ENCODE peak calls at places on chromosome 20, in eight cellular contexts. One of them, this sample, is unnamed.

GRCh38 chr20:39117486-39117885 is 155.3 kb downstream of the DHX35 start:
- DNase-seq in NCI-H2029 treated with DMSO at 0.1 percent for 48 hours: peak; percentile 76
- DNase-seq in NCI-H1694 treated with DMSO at 0.1 percent for 48 hours: no peak
- DNase-seq in HCEC 1CT: peak; percentile 35
- DNase-seq in heart left ventricle: no peak
- DNase-seq in iris pigment epithelial cell: peak; percentile 63
- DNase-seq in NCI-H1105: peak; percentile 10
- DNase-seq in NCI-H1436: no peak
- DNase-seq in this sample: no peak

GRCh38 chr20:57392512-57393271 is 1.5 kb downstream of the RBM38 start:
- DNase-seq in heart left ventricle: peak; percentile 75
- DNase-seq in iris pigment epithelial cell: no peak
- DNase-seq in NCI-H2029 treated with DMSO at 0.1 percent for 48 hours: no peak
- DNase-seq in NCI-H1694 treated with DMSO at 0.1 percent for 48 hours: no peak
- DNase-seq in HCEC 1CT: no peak
- DNase-seq in NCI-H1436: no peak
- DNase-seq in NCI-H1105: no peak
- DNase-seq in this sample: no peak

GRCh38 chr20:45306431-45306982 is at the start of gene RBPJL:
- DNase-seq in NCI-H2029 treated with DMSO at 0.1 percent for 48 hours: no peak
- DNase-seq in heart left ventricle: no peak
- DNase-seq in NCI-H1105: no peak
- DNase-seq in NCI-H1694 treated with DMSO at 0.1 percent for 48 hours: no peak
- DNase-seq in iris pigment epithelial cell: no peak
- DNase-seq in HCEC 1CT: no peak
- DNase-seq in NCI-H1436: no peak
- DNase-seq in this sample: no peak

GRCh38 chr20:17431621-17432364 is 99.4 kb downstream of the BFSP1 start:
- DNase-seq in NCI-H1694 treated with DMSO at 0.1 percent for 48 hours: peak; percentile 28
- DNase-seq in HCEC 1CT: peak; percentile 20
- DNase-seq in NCI-H1105: peak; percentile 68
- DNase-seq in iris pigment epithelial cell: peak; percentile 33
- DNase-seq in NCI-H1436: peak; percentile 61
- DNase-seq in heart left ventricle: peak; percentile 30
- DNase-seq in NCI-H2029 treated with DMSO at 0.1 percent for 48 hours: peak; percentile 45
- DNase-seq in this sample: peak; percentile 20

GRCh38 chr20:21183722-21184121 is 57.8 kb downstream of the KIZ start:
- DNase-seq in NCI-H1436: no peak
- DNase-seq in iris pigment epithelial cell: no peak
- DNase-seq in NCI-H1694 treated with DMSO at 0.1 percent for 48 hours: no peak
- DNase-seq in NCI-H1105: no peak
- DNase-seq in heart left ventricle: no peak
- DNase-seq in NCI-H2029 treated with DMSO at 0.1 percent for 48 hours: no peak
- DNase-seq in HCEC 1CT: peak; percentile 60
- DNase-seq in this sample: no peak

GRCh38 chr20:56755201-56755600 is 126.1 kb downstream of the TFAP2C start:
- DNase-seq in NCI-H1436: no peak
- DNase-seq in HCEC 1CT: no peak
- DNase-seq in NCI-H1105: no peak
- DNase-seq in iris pigment epithelial cell: no peak
- DNase-seq in heart left ventricle: no peak
- DNase-seq in NCI-H2029 treated with DMSO at 0.1 percent for 48 hours: no peak
- DNase-seq in NCI-H1694 treated with DMSO at 0.1 percent for 48 hours: no peak
- DNase-seq in this sample: no peak

GRCh38 chr20:57838670-57839142 is 128.9 kb upstream of the PMEPA1 start:
- DNase-seq in NCI-H1105: peak; percentile 36
- DNase-seq in HCEC 1CT: no peak
- DNase-seq in NCI-H1694 treated with DMSO at 0.1 percent for 48 hours: peak; percentile 76
- DNase-seq in iris pigment epithelial cell: no peak
- DNase-seq in heart left ventricle: no peak
- DNase-seq in NCI-H1436: no peak
- DNase-seq in NCI-H2029 treated with DMSO at 0.1 percent for 48 hours: no peak
- DNase-seq in this sample: no peak

GRCh38 chr20:46206025-46206424 is 87.9 kb downstream of the CD40 start:
- DNase-seq in heart left ventricle: peak; percentile 46
- DNase-seq in NCI-H2029 treated with DMSO at 0.1 percent for 48 hours: no peak
- DNase-seq in HCEC 1CT: peak; percentile 78
- DNase-seq in iris pigment epithelial cell: peak; percentile 50
- DNase-seq in NCI-H1105: no peak
- DNase-seq in NCI-H1436: no peak
- DNase-seq in NCI-H1694 treated with DMSO at 0.1 percent for 48 hours: no peak
- DNase-seq in this sample: no peak

GRCh38 chr20:19301843-19302242 is 89.4 kb downstream of the SLC24A3 start:
- DNase-seq in iris pigment epithelial cell: no peak
- DNase-seq in NCI-H1694 treated with DMSO at 0.1 percent for 48 hours: no peak
- DNase-seq in NCI-H1105: no peak
- DNase-seq in HCEC 1CT: no peak
- DNase-seq in heart left ventricle: no peak
- DNase-seq in NCI-H1436: no peak
- DNase-seq in NCI-H2029 treated with DMSO at 0.1 percent for 48 hours: no peak
- DNase-seq in this sample: no peak

GRCh38 chr20:10626896-10627295 is 46.9 kb downstream of the JAG1 start:
- DNase-seq in iris pigment epithelial cell: no peak
- DNase-seq in NCI-H1694 treated with DMSO at 0.1 percent for 48 hours: no peak
- DNase-seq in NCI-H1105: no peak
- DNase-seq in heart left ventricle: no peak
- DNase-seq in NCI-H2029 treated with DMSO at 0.1 percent for 48 hours: no peak
- DNase-seq in HCEC 1CT: no peak
- DNase-seq in NCI-H1436: no peak
- DNase-seq in this sample: no peak

GRCh38 chr20:23048283-23049200 is 930 bp downstream of the THBD start:
- DNase-seq in NCI-H1436: no peak
- DNase-seq in iris pigment epithelial cell: peak; percentile 28
- DNase-seq in HCEC 1CT: no peak
- DNase-seq in heart left ventricle: peak; percentile 71
- DNase-seq in NCI-H2029 treated with DMSO at 0.1 percent for 48 hours: no peak
- DNase-seq in NCI-H1694 treated with DMSO at 0.1 percent for 48 hours: no peak
- DNase-seq in NCI-H1105: no peak
- DNase-seq in this sample: no peak

GRCh38 chr20:63873477-63873971 is 8.5 kb downstream of the TPD52L2 start:
- DNase-seq in heart left ventricle: peak; percentile 61
- DNase-seq in NCI-H1436: no peak
- DNase-seq in NCI-H2029 treated with DMSO at 0.1 percent for 48 hours: no peak
- DNase-seq in iris pigment epithelial cell: peak; percentile 94
- DNase-seq in NCI-H1105: no peak
- DNase-seq in HCEC 1CT: peak; percentile 93
- DNase-seq in NCI-H1694 treated with DMSO at 0.1 percent for 48 hours: no peak
- DNase-seq in this sample: peak; percentile 39

GRCh38 chr20:50027611-50028105 is 44.9 kb downstream of the SNAI1 start:
- DNase-seq in heart left ventricle: peak; percentile 72
- DNase-seq in HCEC 1CT: peak; percentile 83
- DNase-seq in NCI-H1436: no peak
- DNase-seq in NCI-H1105: no peak
- DNase-seq in iris pigment epithelial cell: peak; percentile 89
- DNase-seq in NCI-H2029 treated with DMSO at 0.1 percent for 48 hours: no peak
- DNase-seq in NCI-H1694 treated with DMSO at 0.1 percent for 48 hours: no peak
- DNase-seq in this sample: peak; percentile 53

GRCh38 chr20:32444474-32445220 is 86.5 kb downstream of the ASXL1 start:
- DNase-seq in NCI-H1105: no peak
- DNase-seq in iris pigment epithelial cell: no peak
- DNase-seq in NCI-H1694 treated with DMSO at 0.1 percent for 48 hours: no peak
- DNase-seq in heart left ventricle: no peak
- DNase-seq in HCEC 1CT: no peak
- DNase-seq in NCI-H1436: no peak
- DNase-seq in NCI-H2029 treated with DMSO at 0.1 percent for 48 hours: no peak
- DNase-seq in this sample: no peak

GRCh38 chr20:63941282-63942060 is 14.7 kb downstream of the UCKL1 start:
- DNase-seq in heart left ventricle: no peak
- DNase-seq in NCI-H1436: no peak
- DNase-seq in NCI-H1105: no peak
- DNase-seq in NCI-H1694 treated with DMSO at 0.1 percent for 48 hours: no peak
- DNase-seq in iris pigment epithelial cell: no peak
- DNase-seq in HCEC 1CT: no peak
- DNase-seq in NCI-H2029 treated with DMSO at 0.1 percent for 48 hours: no peak
- DNase-seq in this sample: no peak

GRCh38 chr20:37699202-37699601 is 5.4 kb downstream of the CTNNBL1 start:
- DNase-seq in HCEC 1CT: no peak
- DNase-seq in iris pigment epithelial cell: peak; percentile 36
- DNase-seq in NCI-H1436: no peak
- DNase-seq in heart left ventricle: peak; percentile 43
- DNase-seq in NCI-H2029 treated with DMSO at 0.1 percent for 48 hours: no peak
- DNase-seq in NCI-H1694 treated with DMSO at 0.1 percent for 48 hours: no peak
- DNase-seq in NCI-H1105: no peak
- DNase-seq in this sample: no peak

GRCh38 chr20:29301624-29302259 is 1955.7 kb upstream of the DEFB115 start:
- DNase-seq in iris pigment epithelial cell: no peak
- DNase-seq in NCI-H1694 treated with DMSO at 0.1 percent for 48 hours: no peak
- DNase-seq in NCI-H2029 treated with DMSO at 0.1 percent for 48 hours: no peak
- DNase-seq in NCI-H1436: no peak
- DNase-seq in HCEC 1CT: no peak
- DNase-seq in heart left ventricle: no peak
- DNase-seq in NCI-H1105: no peak
- DNase-seq in this sample: no peak

GRCh38 chr20:38195521-38195920 is 30.5 kb upstream of the TGM2 start:
- DNase-seq in NCI-H1694 treated with DMSO at 0.1 percent for 48 hours: no peak
- DNase-seq in NCI-H1105: no peak
- DNase-seq in iris pigment epithelial cell: no peak
- DNase-seq in HCEC 1CT: no peak
- DNase-seq in NCI-H2029 treated with DMSO at 0.1 percent for 48 hours: no peak
- DNase-seq in heart left ventricle: no peak
- DNase-seq in NCI-H1436: no peak
- DNase-seq in this sample: no peak

GRCh38 chr20:54680872-54681297 is 205.5 kb downstream of the DOK5 start:
- DNase-seq in iris pigment epithelial cell: peak; percentile 42
- DNase-seq in heart left ventricle: no peak
- DNase-seq in NCI-H1105: no peak
- DNase-seq in NCI-H2029 treated with DMSO at 0.1 percent for 48 hours: no peak
- DNase-seq in NCI-H1436: no peak
- DNase-seq in NCI-H1694 treated with DMSO at 0.1 percent for 48 hours: peak; percentile 52
- DNase-seq in HCEC 1CT: no peak
- DNase-seq in this sample: no peak

GRCh38 chr20:23340524-23340923 is 10.1 kb upstream of the NXT1 start:
- DNase-seq in NCI-H1694 treated with DMSO at 0.1 percent for 48 hours: peak; percentile 16
- DNase-seq in heart left ventricle: peak; percentile 74
- DNase-seq in NCI-H1105: peak; percentile 34
- DNase-seq in iris pigment epithelial cell: peak; percentile 78
- DNase-seq in NCI-H1436: peak; percentile 54
- DNase-seq in HCEC 1CT: peak; percentile 54
- DNase-seq in NCI-H2029 treated with DMSO at 0.1 percent for 48 hours: no peak
- DNase-seq in this sample: no peak

GRCh38 chr20:24917797-24918578 is 31.1 kb upstream of the CST7 start:
- DNase-seq in NCI-H1436: peak; percentile 38
- DNase-seq in NCI-H1694 treated with DMSO at 0.1 percent for 48 hours: peak; percentile 56
- DNase-seq in heart left ventricle: peak; percentile 66
- DNase-seq in HCEC 1CT: peak; percentile 42
- DNase-seq in iris pigment epithelial cell: peak; percentile 58
- DNase-seq in NCI-H2029 treated with DMSO at 0.1 percent for 48 hours: peak; percentile 12
- DNase-seq in NCI-H1105: peak; percentile 70
- DNase-seq in this sample: peak; percentile 33

GRCh38 chr20:60727425-60727824 is 524.6 kb upstream of the CDH4 start:
- DNase-seq in NCI-H1436: no peak
- DNase-seq in NCI-H2029 treated with DMSO at 0.1 percent for 48 hours: no peak
- DNase-seq in iris pigment epithelial cell: no peak
- DNase-seq in NCI-H1105: no peak
- DNase-seq in heart left ventricle: no peak
- DNase-seq in NCI-H1694 treated with DMSO at 0.1 percent for 48 hours: no peak
- DNase-seq in HCEC 1CT: no peak
- DNase-seq in this sample: no peak

GRCh38 chr20:31894980-31895675 is 24.7 kb downstream of the TTLL9 start:
- DNase-seq in NCI-H2029 treated with DMSO at 0.1 percent for 48 hours: no peak
- DNase-seq in NCI-H1105: no peak
- DNase-seq in iris pigment epithelial cell: peak; percentile 59
- DNase-seq in NCI-H1436: no peak
- DNase-seq in NCI-H1694 treated with DMSO at 0.1 percent for 48 hours: no peak
- DNase-seq in HCEC 1CT: peak; percentile 67
- DNase-seq in heart left ventricle: peak; percentile 76
- DNase-seq in this sample: no peak

GRCh38 chr20:297925-298754 is 770 bp downstream of the ZCCHC3 start:
- DNase-seq in NCI-H1105: peak; percentile 75
- DNase-seq in iris pigment epithelial cell: peak; percentile 84
- DNase-seq in HCEC 1CT: peak; percentile 77
- DNase-seq in heart left ventricle: peak; percentile 80
- DNase-seq in NCI-H1436: peak; percentile 19
- DNase-seq in NCI-H1694 treated with DMSO at 0.1 percent for 48 hours: no peak
- DNase-seq in NCI-H2029 treated with DMSO at 0.1 percent for 48 hours: peak; percentile 39
- DNase-seq in this sample: no peak

GRCh38 chr20:51532577-51533191 is 9.8 kb downstream of the NFATC2 start:
- DNase-seq in NCI-H1436: no peak
- DNase-seq in NCI-H2029 treated with DMSO at 0.1 percent for 48 hours: no peak
- DNase-seq in heart left ventricle: peak; percentile 57
- DNase-seq in NCI-H1694 treated with DMSO at 0.1 percent for 48 hours: no peak
- DNase-seq in HCEC 1CT: no peak
- DNase-seq in NCI-H1105: no peak
- DNase-seq in iris pigment epithelial cell: no peak
- DNase-seq in this sample: no peak

GRCh38 chr20:46652699-46653098 is 1.4 kb upstream of the SLC13A3 start:
- DNase-seq in NCI-H1105: no peak
- DNase-seq in HCEC 1CT: peak; percentile 6
- DNase-seq in NCI-H1694 treated with DMSO at 0.1 percent for 48 hours: no peak
- DNase-seq in NCI-H1436: no peak
- DNase-seq in heart left ventricle: no peak
- DNase-seq in iris pigment epithelial cell: peak; percentile 38
- DNase-seq in NCI-H2029 treated with DMSO at 0.1 percent for 48 hours: no peak
- DNase-seq in this sample: no peak

GRCh38 chr20:57476641-57477461 is 48.1 kb downstream of the CTCFL start:
- DNase-seq in NCI-H1436: no peak
- DNase-seq in NCI-H2029 treated with DMSO at 0.1 percent for 48 hours: no peak
- DNase-seq in heart left ventricle: no peak
- DNase-seq in HCEC 1CT: no peak
- DNase-seq in iris pigment epithelial cell: no peak
- DNase-seq in NCI-H1694 treated with DMSO at 0.1 percent for 48 hours: no peak
- DNase-seq in NCI-H1105: no peak
- DNase-seq in this sample: no peak

GRCh38 chr20:24778585-24779031 is 170.5 kb upstream of the CST7 start:
- DNase-seq in NCI-H2029 treated with DMSO at 0.1 percent for 48 hours: peak; percentile 83
- DNase-seq in HCEC 1CT: no peak
- DNase-seq in NCI-H1105: no peak
- DNase-seq in heart left ventricle: no peak
- DNase-seq in iris pigment epithelial cell: no peak
- DNase-seq in NCI-H1436: no peak
- DNase-seq in NCI-H1694 treated with DMSO at 0.1 percent for 48 hours: no peak
- DNase-seq in this sample: no peak

GRCh38 chr20:37734228-37734980 is 40.6 kb downstream of the CTNNBL1 start:
- DNase-seq in NCI-H1105: no peak
- DNase-seq in iris pigment epithelial cell: peak; percentile 58
- DNase-seq in heart left ventricle: no peak
- DNase-seq in NCI-H1694 treated with DMSO at 0.1 percent for 48 hours: peak; percentile 91
- DNase-seq in HCEC 1CT: no peak
- DNase-seq in NCI-H2029 treated with DMSO at 0.1 percent for 48 hours: no peak
- DNase-seq in NCI-H1436: no peak
- DNase-seq in this sample: no peak

GRCh38 chr20:59144179-59144830 is 19.3 kb upstream of the ZNF831 start:
- DNase-seq in HCEC 1CT: no peak
- DNase-seq in NCI-H1105: no peak
- DNase-seq in iris pigment epithelial cell: no peak
- DNase-seq in heart left ventricle: no peak
- DNase-seq in NCI-H1694 treated with DMSO at 0.1 percent for 48 hours: no peak
- DNase-seq in NCI-H1436: no peak
- DNase-seq in NCI-H2029 treated with DMSO at 0.1 percent for 48 hours: no peak
- DNase-seq in this sample: no peak

GRCh38 chr20:24470782-24471582 is 1.6 kb downstream of the SYNDIG1 start:
- DNase-seq in NCI-H1105: peak; percentile 15
- DNase-seq in NCI-H2029 treated with DMSO at 0.1 percent for 48 hours: no peak
- DNase-seq in heart left ventricle: no peak
- DNase-seq in iris pigment epithelial cell: no peak
- DNase-seq in NCI-H1436: no peak
- DNase-seq in NCI-H1694 treated with DMSO at 0.1 percent for 48 hours: no peak
- DNase-seq in HCEC 1CT: no peak
- DNase-seq in this sample: no peak

GRCh38 chr20:52031574-52032303 is 159.8 kb downstream of the ZFP64 start:
- DNase-seq in iris pigment epithelial cell: peak; percentile 95
- DNase-seq in NCI-H2029 treated with DMSO at 0.1 percent for 48 hours: no peak
- DNase-seq in heart left ventricle: no peak
- DNase-seq in HCEC 1CT: peak; percentile 86
- DNase-seq in NCI-H1105: no peak
- DNase-seq in NCI-H1436: no peak
- DNase-seq in NCI-H1694 treated with DMSO at 0.1 percent for 48 hours: no peak
- DNase-seq in this sample: peak; percentile 82

GRCh38 chr20:11274137-11274536 is 600.3 kb upstream of the JAG1 start:
- DNase-seq in heart left ventricle: peak; percentile 35
- DNase-seq in NCI-H2029 treated with DMSO at 0.1 percent for 48 hours: peak; percentile 86
- DNase-seq in NCI-H1694 treated with DMSO at 0.1 percent for 48 hours: peak; percentile 62
- DNase-seq in NCI-H1105: peak; percentile 63
- DNase-seq in iris pigment epithelial cell: peak; percentile 69
- DNase-seq in HCEC 1CT: peak; percentile 52
- DNase-seq in NCI-H1436: peak; percentile 50
- DNase-seq in this sample: peak; percentile 32

GRCh38 chr20:14777571-14777970 is 440.2 kb upstream of the FLRT3 start:
- DNase-seq in NCI-H1694 treated with DMSO at 0.1 percent for 48 hours: no peak
- DNase-seq in NCI-H1436: no peak
- DNase-seq in HCEC 1CT: no peak
- DNase-seq in heart left ventricle: no peak
- DNase-seq in NCI-H1105: no peak
- DNase-seq in NCI-H2029 treated with DMSO at 0.1 percent for 48 hours: no peak
- DNase-seq in iris pigment epithelial cell: peak; percentile 22
- DNase-seq in this sample: no peak